ENCODE peak calls at places on chromosomes 3 and 15, in ten cellular contexts. X is right lobe of liver, M is Panc1, V is Peyer's patch, C is heart left ventricle, L is fibroblast of lung, P is BE2C, T is lower lobe of right lung, U is tibial artery, N is OCI-LY7. G is an unnamed sample. For H3K9me3 and H3K4me1, the result is how much of the 10 kb centered on the place peaks cover.

GRCh38 chr3:20916966-20917606 is 731.1 kb upstream of the SGO1 start:
- DNase-seq in X (no peak), M (no peak), V (no peak), C (no peak), L (no peak), P (no peak), T (no peak), U (no peak), N (no peak), G (no peak)

GRCh38 chr15:43948691-43949325 is 122.0 kb downstream of the WDR76 start:
- DNase-seq in X (no peak), M (no peak), V (no peak), C (no peak), L (peak), P (no peak), T (no peak), U (no peak), N (no peak), G (no peak)

GRCh38 chr3:119350114-119350513 is 55.9 kb downstream of the ARHGAP31 start:
- DNase-seq in X (no peak), M (no peak), V (no peak), C (peak), L (peak), P (no peak), T (no peak), U (no peak), N (no peak), G (no peak)

GRCh38 chr3:59877679-59878427 is 828.0 kb upstream of the CFAP20DC start:
- DNase-seq in X (no peak), M (no peak), V (peak), C (no peak), L (peak), P (no peak), T (no peak), U (no peak), N (no peak), G (no peak)

GRCh38 chr3:152056481-152056880 is 183.0 kb downstream of the SUCNR1 start:
- DNase-seq in X (no peak), M (no peak), V (no peak), C (no peak), L (no peak), P (no peak), T (no peak), U (no peak), N (no peak), G (no peak)

GRCh38 chr3:171704814-171705213 is 105.5 kb downstream of the PLD1 start:
- DNase-seq in X (no peak), M (no peak), V (no peak), C (no peak), L (no peak), P (no peak), T (no peak), U (no peak), N (no peak), G (no peak)

GRCh38 chr15:73685561-73685960 is 1.4 kb downstream of the CD276 start:
- DNase-seq in X (no peak), M (no peak), V (peak), C (no peak), L (no peak), P (no peak), T (no peak), U (no peak), N (no peak), G (no peak)

GRCh38 chr15:56243117-56243773 is 434 bp downstream of the RFX7 start:
- DNase-seq in X (peak), M (no peak), V (peak), C (peak), L (peak), P (peak), T (peak), U (peak), N (peak), G (peak)

GRCh38 chr15:56249080-56249479 is 5.4 kb upstream of the RFX7 start:
- DNase-seq in X (no peak), M (no peak), V (no peak), C (no peak), L (peak), P (peak), T (no peak), U (no peak), N (peak), G (no peak)

GRCh38 chr3:146271180-146271579 is 20.3 kb upstream of the PLSCR4 start:
- DNase-seq in X (no peak), M (no peak), V (no peak), C (no peak), L (no peak), P (no peak), T (no peak), U (no peak), N (no peak), G (no peak)

GRCh38 chr15:38041576-38041975 is 107.1 kb downstream of the TMCO5A start:
- DNase-seq in X (no peak), M (no peak), V (no peak), C (no peak), L (peak), P (no peak), T (no peak), U (no peak), N (no peak), G (no peak)

GRCh38 chr3:59289836-59290235 is 240.0 kb upstream of the CFAP20DC start:
- DNase-seq in X (no peak), M (no peak), V (no peak), C (no peak), L (no peak), P (no peak), T (no peak), U (no peak), N (no peak), G (no peak)

GRCh38 chr3:141410861-141411771 is 42.8 kb downstream of the ZBTB38 start:
- DNase-seq in X (no peak), M (no peak), V (peak), C (no peak), L (peak), P (no peak), T (no peak), U (peak), N (no peak), G (no peak)

GRCh38 chr15:54033954-54034458 is 55.8 kb downstream of the UNC13C start:
- DNase-seq in X (peak), M (no peak), V (no peak), C (no peak), L (no peak), P (no peak), T (no peak), U (no peak), N (no peak), G (no peak)

GRCh38 chr3:102161362-102162006 is 273.3 kb upstream of the ZPLD1 start:
- DNase-seq in X (no peak), M (no peak), V (no peak), C (no peak), L (no peak), P (no peak), T (no peak), U (no peak), N (no peak), G (no peak)

DNA sequence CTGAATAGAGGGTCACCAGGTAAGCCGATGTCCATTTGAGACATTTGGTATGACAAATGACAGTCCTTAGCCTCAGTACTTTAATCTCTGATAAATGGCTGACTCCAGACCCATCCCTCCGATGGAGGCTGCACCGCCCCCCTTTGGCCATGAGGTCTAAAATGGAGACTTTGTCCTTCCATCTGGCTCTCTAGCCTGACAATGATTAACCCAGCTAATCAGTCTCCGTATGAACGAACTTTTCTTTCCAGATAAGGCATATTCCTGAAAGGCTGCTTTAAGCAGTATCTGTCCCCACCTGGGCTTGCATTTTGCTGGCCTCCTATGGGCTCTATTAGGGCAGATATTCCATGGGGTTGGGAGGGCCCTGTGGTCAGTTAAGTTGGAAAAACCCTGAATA is 10.8 kb upstream of the MYZAP start:
- DNase-seq in X (peak), M (no peak), V (peak), C (no peak), L (no peak), P (no peak), T (no peak), U (no peak), N (no peak), G (no peak)
- TF ChIP-seq CTCF in X (peak), M (no peak), V (peak), C (no peak), L (no peak), P (no peak), T (no peak), U (no peak), N (no peak), G (no peak)

GRCh38 chr15:25066708-25067107 is 111.9 kb downstream of the SNRPN start:
- DNase-seq in X (no peak), M (no peak), V (no peak), C (no peak), L (no peak), P (no peak), T (no peak), U (no peak), N (no peak), G (peak)
- H3K9me3 ChIP-seq in X (half or more), M (half or more), V (under half), C (half or more), L (half or more), P (under half), T (half or more), U (half or more), N (under half), G (half or more)

GRCh38 chr3:62678841-62679240 is 196.4 kb downstream of the CADPS start:
- DNase-seq in X (no peak), M (no peak), V (no peak), C (no peak), L (no peak), P (no peak), T (no peak), U (no peak), N (no peak), G (no peak)
- H3K4me1 ChIP-seq in X (under half), M (under half), V (under half), C (under half), L (under half), P (under half), T (under half), U (under half), N (under half), G (under half)

GRCh38 chr3:150216041-150216811 is 191.9 kb upstream of the TSC22D2 start:
- DNase-seq in X (no peak), M (no peak), V (no peak), C (peak), L (peak), P (no peak), T (no peak), U (peak), N (no peak), G (no peak)
- TF ChIP-seq CTCF in X (no peak), M (no peak), V (no peak), C (no peak), L (peak), P (no peak), T (no peak), U (peak), N (no peak), G (no peak)